ENCODE peak calls at places on chromosome 11, in six cellular contexts. L is IMR-90, Z is mesendoderm, U is H1, Q is trophoblast cell, Y is neuronal stem cell. M is an unnamed sample. For H3K79me1, the result is how much of the 10 kb centered on the place peaks cover.

GRCh38 chr11:102244681-102245409 is 72.4 kb upstream of the BIRC3 start:
- DNase-seq in L (peak), Z (no peak), U (no peak), Q (peak), Y (no peak), M (peak)

GRCh38 chr11:79982185-79982584 is 541.4 kb upstream of the TENM4 start:
- DNase-seq in L (no peak), Z (no peak), U (no peak), Q (no peak), Y (no peak), M (no peak)

GRCh38 chr11:67316882-67317364 is 13.6 kb downstream of the SSH3 start:
- DNase-seq in L (peak), Z (no peak), U (no peak), Q (peak), Y (no peak), M (no peak)

GRCh38 chr11:125164422-125165110 is at the start of gene PKNOX2:
- DNase-seq in L (peak), Z (peak), U (no peak), Q (peak), Y (peak), M (peak)

GRCh38 chr11:83002047-83002446 is 69.7 kb downstream of the RAB30 start:
- DNase-seq in L (no peak), Z (peak), U (no peak), Q (peak), Y (no peak), M (no peak)

GRCh38 chr11:95505927-95506426 is 275.0 kb upstream of the SESN3 start:
- DNase-seq in L (peak), Z (no peak), U (no peak), Q (peak), Y (no peak), M (peak)

GRCh38 chr11:123304828-123305530 is 109.9 kb upstream of the CLMP start:
- DNase-seq in L (no peak), Z (peak), U (no peak), Q (no peak), Y (no peak), M (no peak)

GRCh38 chr11:46380340-46381045 is 976 bp upstream of the MDK start:
- DNase-seq in L (no peak), Z (peak), U (no peak), Q (peak), Y (peak), M (peak)

GRCh38 chr11:75471134-75471943 is 38.3 kb upstream of the KLHL35 start:
- DNase-seq in L (no peak), Z (no peak), U (no peak), Q (no peak), Y (no peak), M (no peak)

GRCh38 chr11:65225284-65226102 is 36.3 kb upstream of the POLA2 start:
- DNase-seq in L (peak), Z (peak), U (no peak), Q (peak), Y (peak), M (peak)

GRCh38 chr11:61369372-61370348 is 7.5 kb downstream of the TMEM138 start:
- DNase-seq in L (peak), Z (no peak), U (no peak), Q (peak), Y (no peak), M (peak)

GRCh38 chr11:93821617-93822016 is 28.8 kb downstream of the VSTM5 start:
- DNase-seq in L (no peak), Z (no peak), U (no peak), Q (no peak), Y (no peak), M (no peak)

GRCh38 chr11:93820847-93821246 is 29.6 kb downstream of the VSTM5 start:
- DNase-seq in L (no peak), Z (no peak), U (no peak), Q (no peak), Y (no peak), M (no peak)

GRCh38 chr11:93822359-93822758 is 28.1 kb downstream of the VSTM5 start:
- DNase-seq in L (no peak), Z (no peak), U (no peak), Q (peak), Y (no peak), M (no peak)

GRCh38 chr11:93817426-93818348 is 32.7 kb downstream of the VSTM5 start:
- DNase-seq in L (no peak), Z (peak), U (no peak), Q (peak), Y (no peak), M (no peak)

GRCh38 chr11:93820085-93820710 is 30.2 kb downstream of the VSTM5 start:
- DNase-seq in L (no peak), Z (peak), U (no peak), Q (no peak), Y (peak), M (no peak)
- H3K79me1 ChIP-seq in L (under half), Z (under half), U (under half), Q (under half), Y (under half), M (under half)

GRCh38 chr11:9120659-9121350 is 29.4 kb upstream of the SCUBE2 start:
- DNase-seq in L (no peak), Z (peak), U (peak), Q (peak), Y (peak), M (no peak)
- H3K4me3 ChIP-seq in L (no peak), Z (no peak), U (no peak), Q (no peak), Y (no peak), M (no peak)

GRCh38 chr11:76910620-76911414 is 50.1 kb downstream of the ACER3 start:
- DNase-seq in L (no peak), Z (peak), U (no peak), Q (no peak), Y (no peak), M (peak)
- H2BK120ac ChIP-seq in L (no peak), Z (no peak), U (no peak), Q (no peak), Y (no peak), M (no peak)

DNA sequence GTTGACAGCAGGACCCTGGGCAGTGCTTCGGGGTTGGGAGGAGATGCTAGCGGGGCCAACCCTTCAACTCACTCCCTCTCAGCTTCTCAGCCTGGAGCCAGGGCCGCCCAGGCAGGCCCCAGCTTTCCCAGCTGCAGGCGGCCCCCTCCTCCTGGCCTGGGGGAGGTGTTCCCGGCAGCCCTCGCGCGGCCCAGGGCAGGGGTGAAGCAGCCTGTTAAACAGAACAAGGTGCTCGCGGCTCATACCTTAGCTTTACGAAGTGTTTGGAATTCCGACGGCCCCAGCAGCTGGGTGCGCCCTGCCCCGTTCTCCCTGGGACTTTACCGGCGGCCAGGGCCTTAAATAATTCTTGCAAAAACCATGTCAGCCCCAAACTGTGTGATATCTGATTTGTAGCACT is 17.2 kb downstream of the MRPL23 start:
- DNase-seq in L (no peak), Z (no peak), U (no peak), Q (no peak), Y (no peak), M (no peak)
- H3K79me1 ChIP-seq in L (under half), Z (under half), U (under half), Q (under half), Y (under half), M (under half)

M was measured in mesenchymal stem cell.